ENCODE peak calls at places on chromosomes 5 and 9, in nine cellular contexts. One of them, this sample, is unnamed.

GRCh38 chr9:94553029-94553938 is 1.6 kb upstream of the PCAT7 start:
- DNase-seq in heart left ventricle: no peak
- DNase-seq in transverse colon: peak; percentile 77
- DNase-seq in choroid plexus epithelial cell: no peak
- DNase-seq in BJ: no peak
- DNase-seq in lung: no peak
- DNase-seq in brain microvascular endothelial cell: no peak
- DNase-seq in left lung: no peak
- DNase-seq in AG10803: no peak
- DNase-seq in this sample: no peak

GRCh38 chr9:95963659-95964058 is 88.2 kb downstream of the ERCC6L2 start:
- DNase-seq in transverse colon: no peak
- DNase-seq in heart left ventricle: no peak
- DNase-seq in choroid plexus epithelial cell: no peak
- DNase-seq in brain microvascular endothelial cell: no peak
- DNase-seq in lung: no peak
- DNase-seq in left lung: no peak
- DNase-seq in BJ: no peak
- DNase-seq in AG10803: no peak
- DNase-seq in this sample: no peak

GRCh38 chr5:71573611-71574010 is 13.5 kb upstream of the MCCC2 start:
- DNase-seq in transverse colon: no peak
- DNase-seq in AG10803: no peak
- DNase-seq in heart left ventricle: no peak
- DNase-seq in choroid plexus epithelial cell: peak; percentile 4
- DNase-seq in BJ: no peak
- DNase-seq in lung: peak; percentile 21
- DNase-seq in brain microvascular endothelial cell: no peak
- DNase-seq in left lung: no peak
- DNase-seq in this sample: no peak

GRCh38 chr5:95087819-95088317 is 197.0 kb downstream of the MCTP1 start:
- DNase-seq in transverse colon: peak; percentile 21
- DNase-seq in brain microvascular endothelial cell: no peak
- DNase-seq in lung: no peak
- DNase-seq in choroid plexus epithelial cell: peak; percentile 83
- DNase-seq in left lung: no peak
- DNase-seq in AG10803: peak; percentile 51
- DNase-seq in heart left ventricle: peak; percentile 35
- DNase-seq in BJ: peak; percentile 9
- DNase-seq in this sample: no peak

GRCh38 chr5:160262665-160263064 is 33.4 kb downstream of the FABP6 start:
- DNase-seq in AG10803: peak; percentile 17
- DNase-seq in left lung: no peak
- DNase-seq in transverse colon: peak; percentile 61
- DNase-seq in heart left ventricle: no peak
- DNase-seq in BJ: no peak
- DNase-seq in brain microvascular endothelial cell: peak; percentile 49
- DNase-seq in choroid plexus epithelial cell: no peak
- DNase-seq in lung: no peak
- DNase-seq in this sample: no peak

GRCh38 chr5:75885849-75886596 is 168.8 kb upstream of the POC5 start:
- DNase-seq in transverse colon: no peak
- DNase-seq in BJ: no peak
- DNase-seq in AG10803: no peak
- DNase-seq in lung: no peak
- DNase-seq in left lung: no peak
- DNase-seq in brain microvascular endothelial cell: peak; percentile 5
- DNase-seq in choroid plexus epithelial cell: peak; percentile 2
- DNase-seq in heart left ventricle: no peak
- DNase-seq in this sample: no peak

GRCh38 chr9:117461386-117461785 is 46.5 kb upstream of the ASTN2 start:
- DNase-seq in choroid plexus epithelial cell: no peak
- DNase-seq in AG10803: no peak
- DNase-seq in heart left ventricle: no peak
- DNase-seq in brain microvascular endothelial cell: no peak
- DNase-seq in transverse colon: no peak
- DNase-seq in left lung: no peak
- DNase-seq in lung: no peak
- DNase-seq in BJ: no peak
- DNase-seq in this sample: no peak

GRCh38 chr9:38689678-38690077 is 30.3 kb downstream of the FAM240B start:
- DNase-seq in heart left ventricle: no peak
- DNase-seq in left lung: no peak
- DNase-seq in AG10803: peak; percentile 12
- DNase-seq in brain microvascular endothelial cell: no peak
- DNase-seq in lung: no peak
- DNase-seq in transverse colon: no peak
- DNase-seq in choroid plexus epithelial cell: peak; percentile 68
- DNase-seq in BJ: no peak
- DNase-seq in this sample: peak; percentile 46

GRCh38 chr5:22693125-22693524 is 160.0 kb downstream of the CDH12 start:
- DNase-seq in heart left ventricle: no peak
- DNase-seq in transverse colon: no peak
- DNase-seq in brain microvascular endothelial cell: no peak
- DNase-seq in left lung: no peak
- DNase-seq in lung: no peak
- DNase-seq in BJ: no peak
- DNase-seq in AG10803: no peak
- DNase-seq in choroid plexus epithelial cell: no peak
- DNase-seq in this sample: no peak

GRCh38 chr9:97109194-97109811 is 70.4 kb upstream of the CTSV start:
- DNase-seq in choroid plexus epithelial cell: peak; percentile 66
- DNase-seq in lung: no peak
- DNase-seq in heart left ventricle: no peak
- DNase-seq in left lung: no peak
- DNase-seq in brain microvascular endothelial cell: peak; percentile 35
- DNase-seq in BJ: no peak
- DNase-seq in AG10803: peak; percentile 16
- DNase-seq in transverse colon: peak; percentile 67
- DNase-seq in this sample: peak; percentile 48

GRCh38 chr5:6535594-6535993 is 86.9 kb downstream of the UBE2QL1 start:
- DNase-seq in lung: no peak
- DNase-seq in BJ: no peak
- DNase-seq in choroid plexus epithelial cell: no peak
- DNase-seq in brain microvascular endothelial cell: no peak
- DNase-seq in left lung: no peak
- DNase-seq in AG10803: no peak
- DNase-seq in transverse colon: no peak
- DNase-seq in heart left ventricle: no peak
- DNase-seq in this sample: no peak

GRCh38 chr5:10656176-10656830 is 92.4 kb downstream of the ANKRD33B start:
- DNase-seq in BJ: no peak
- DNase-seq in brain microvascular endothelial cell: no peak
- DNase-seq in lung: no peak
- DNase-seq in left lung: peak; percentile 44
- DNase-seq in heart left ventricle: no peak
- DNase-seq in AG10803: peak; percentile 22
- DNase-seq in choroid plexus epithelial cell: no peak
- DNase-seq in transverse colon: no peak
- DNase-seq in this sample: peak; percentile 10

GRCh38 chr9:70590264-70590646 is 175.8 kb upstream of the KLF9 start:
- DNase-seq in left lung: no peak
- DNase-seq in lung: no peak
- DNase-seq in brain microvascular endothelial cell: no peak
- DNase-seq in heart left ventricle: no peak
- DNase-seq in BJ: peak; percentile 81
- DNase-seq in choroid plexus epithelial cell: peak; percentile 60
- DNase-seq in AG10803: peak; percentile 92
- DNase-seq in transverse colon: no peak
- DNase-seq in this sample: no peak

GRCh38 chr5:157845894-157846598 is 12.9 kb downstream of the CLINT1 start:
- DNase-seq in left lung: no peak
- DNase-seq in brain microvascular endothelial cell: no peak
- DNase-seq in transverse colon: no peak
- DNase-seq in heart left ventricle: no peak
- DNase-seq in BJ: no peak
- DNase-seq in choroid plexus epithelial cell: no peak
- DNase-seq in lung: no peak
- DNase-seq in AG10803: no peak
- DNase-seq in this sample: no peak

GRCh38 chr9:20760246-20760901 is 76.3 kb downstream of the FOCAD start:
- DNase-seq in lung: no peak
- DNase-seq in AG10803: no peak
- DNase-seq in BJ: no peak
- DNase-seq in heart left ventricle: no peak
- DNase-seq in transverse colon: no peak
- DNase-seq in left lung: no peak
- DNase-seq in brain microvascular endothelial cell: no peak
- DNase-seq in choroid plexus epithelial cell: no peak
- DNase-seq in this sample: no peak

GRCh38 chr5:149455889-149456409 is 76.9 kb upstream of the IL17B start:
- DNase-seq in AG10803: peak; percentile 65
- DNase-seq in brain microvascular endothelial cell: peak; percentile 49
- DNase-seq in left lung: no peak
- DNase-seq in lung: no peak
- DNase-seq in transverse colon: no peak
- DNase-seq in heart left ventricle: peak; percentile 83
- DNase-seq in BJ: no peak
- DNase-seq in choroid plexus epithelial cell: peak; percentile 64
- DNase-seq in this sample: no peak

GRCh38 chr9:18366184-18366583 is 107.8 kb upstream of the ADAMTSL1 start:
- DNase-seq in BJ: no peak
- DNase-seq in transverse colon: no peak
- DNase-seq in choroid plexus epithelial cell: no peak
- DNase-seq in brain microvascular endothelial cell: no peak
- DNase-seq in AG10803: no peak
- DNase-seq in left lung: no peak
- DNase-seq in lung: no peak
- DNase-seq in heart left ventricle: no peak
- DNase-seq in this sample: no peak

GRCh38 chr5:122774861-122775712 is at the start of gene SNX2:
- DNase-seq in transverse colon: peak; percentile 96
- DNase-seq in AG10803: peak; percentile 84
- DNase-seq in left lung: peak; percentile 98
- DNase-seq in BJ: peak; percentile 25
- DNase-seq in heart left ventricle: peak; percentile 96
- DNase-seq in brain microvascular endothelial cell: peak; percentile 78
- DNase-seq in lung: peak; percentile 91
- DNase-seq in choroid plexus epithelial cell: peak; percentile 90
- DNase-seq in this sample: peak; percentile 30

GRCh38 chr5:150142800-150143724 is 12.6 kb downstream of the PDGFRB start:
- DNase-seq in AG10803: peak; percentile 95
- DNase-seq in BJ: peak; percentile 90
- DNase-seq in choroid plexus epithelial cell: peak; percentile 95
- DNase-seq in lung: peak; percentile 64
- DNase-seq in brain microvascular endothelial cell: peak; percentile 94
- DNase-seq in transverse colon: peak; percentile 64
- DNase-seq in heart left ventricle: peak; percentile 83
- DNase-seq in left lung: no peak
- DNase-seq in this sample: no peak

DNA sequence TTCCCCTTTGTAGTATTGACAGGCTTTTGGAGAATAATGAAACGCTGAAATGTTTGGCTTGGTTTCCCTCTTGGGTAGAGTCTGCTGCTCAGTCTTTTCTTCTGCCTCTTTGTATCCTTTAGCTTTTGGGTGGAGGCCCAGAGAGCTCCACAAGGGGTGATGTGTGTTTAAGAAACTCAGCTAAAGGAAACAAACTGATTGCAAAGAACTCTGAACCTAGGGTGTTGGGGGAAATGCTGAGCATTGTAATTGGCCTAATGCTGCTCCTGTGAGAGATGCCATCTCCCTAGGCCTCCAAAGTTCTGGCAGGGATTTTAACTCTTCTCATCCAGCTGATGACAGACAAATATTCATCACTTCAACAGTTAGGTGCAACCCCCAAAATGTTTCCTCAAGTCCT is 30.7 kb upstream of the ZSWIM6 start:
- DNase-seq in heart left ventricle: no peak
- DNase-seq in choroid plexus epithelial cell: peak; percentile 89
- DNase-seq in BJ: no peak
- DNase-seq in lung: no peak
- DNase-seq in brain microvascular endothelial cell: no peak
- DNase-seq in AG10803: no peak
- DNase-seq in left lung: no peak
- DNase-seq in transverse colon: no peak
- DNase-seq in this sample: no peak
- H3K4me3 ChIP-seq in heart left ventricle: no peak overlapping the region
- H3K4me3 ChIP-seq in choroid plexus epithelial cell: no peak overlapping the region
- H3K4me3 ChIP-seq in BJ: no peak overlapping the region
- H3K4me3 ChIP-seq in lung: no peak overlapping the region
- H3K4me3 ChIP-seq in brain microvascular endothelial cell: no peak overlapping the region
- H3K4me3 ChIP-seq in AG10803: no peak overlapping the region
- H3K4me3 ChIP-seq in left lung: no peak overlapping the region
- H3K4me3 ChIP-seq in transverse colon: no peak overlapping the region
- H3K4me3 ChIP-seq in this sample: no peak overlapping the region

GRCh38 chr9:137582286-137582860 is 3.6 kb upstream of the DPH7 start:
- DNase-seq in heart left ventricle: no peak
- DNase-seq in choroid plexus epithelial cell: no peak
- DNase-seq in transverse colon: no peak
- DNase-seq in lung: no peak
- DNase-seq in BJ: no peak
- DNase-seq in brain microvascular endothelial cell: no peak
- DNase-seq in AG10803: no peak
- DNase-seq in left lung: no peak
- DNase-seq in this sample: no peak
- TF ChIP-seq CTCF in heart left ventricle: no peak
- TF ChIP-seq CTCF in choroid plexus epithelial cell: peak; percentile 45
- TF ChIP-seq CTCF in transverse colon: peak; percentile 36
- TF ChIP-seq CTCF in lung: no peak
- TF ChIP-seq CTCF in BJ: peak; percentile 12
- TF ChIP-seq CTCF in brain microvascular endothelial cell: peak; percentile 43
- TF ChIP-seq CTCF in AG10803: peak; percentile 22
- TF ChIP-seq CTCF in left lung: no peak
- TF ChIP-seq CTCF in this sample: peak; percentile 30

GRCh38 chr5:66982514-66982913 is 214.1 kb downstream of the CD180 start:
- DNase-seq in left lung: no peak
- DNase-seq in choroid plexus epithelial cell: no peak
- DNase-seq in BJ: no peak
- DNase-seq in AG10803: no peak
- DNase-seq in lung: no peak
- DNase-seq in transverse colon: no peak
- DNase-seq in heart left ventricle: no peak
- DNase-seq in brain microvascular endothelial cell: no peak
- DNase-seq in this sample: no peak
- H3K4me3 ChIP-seq in left lung: no peak overlapping the region
- H3K4me3 ChIP-seq in choroid plexus epithelial cell: no peak overlapping the region
- H3K4me3 ChIP-seq in BJ: no peak overlapping the region
- H3K4me3 ChIP-seq in AG10803: no peak overlapping the region
- H3K4me3 ChIP-seq in lung: no peak overlapping the region
- H3K4me3 ChIP-seq in transverse colon: no peak overlapping the region
- H3K4me3 ChIP-seq in heart left ventricle: no peak overlapping the region
- H3K4me3 ChIP-seq in brain microvascular endothelial cell: no peak overlapping the region
- H3K4me3 ChIP-seq in this sample: no peak overlapping the region

DNA sequence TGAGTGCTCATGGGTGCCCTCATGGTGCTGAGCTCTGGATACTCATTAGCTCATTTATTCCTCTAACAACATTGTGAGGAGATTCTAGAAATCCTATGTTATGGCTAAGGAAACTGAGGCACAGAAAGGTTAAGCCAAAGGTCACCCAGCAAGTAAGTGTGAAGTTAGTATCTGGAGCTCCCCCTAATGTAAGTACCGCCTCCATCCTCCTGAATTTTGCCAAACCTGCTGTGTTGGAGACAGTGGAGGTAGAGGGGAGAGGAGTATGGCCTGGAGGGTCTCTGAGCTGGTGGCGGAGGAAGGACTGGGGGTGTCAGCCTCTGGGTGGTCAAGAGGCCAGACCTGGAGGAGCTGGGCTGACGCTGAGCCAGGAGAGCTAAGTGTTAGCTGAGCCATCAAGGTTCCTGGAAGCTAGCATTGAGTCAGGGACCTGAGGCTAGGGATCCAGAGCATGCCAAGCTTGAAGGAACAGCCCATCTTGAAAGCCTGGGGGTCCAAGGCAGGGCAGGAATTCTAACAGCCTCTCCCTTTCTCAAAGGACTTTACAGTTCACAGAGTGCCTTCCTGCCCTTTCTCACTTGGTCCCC is 114.8 kb downstream of the RGS3 start:
- DNase-seq in heart left ventricle: no peak
- DNase-seq in lung: no peak
- DNase-seq in transverse colon: no peak
- DNase-seq in AG10803: no peak
- DNase-seq in BJ: no peak
- DNase-seq in left lung: peak; percentile 49
- DNase-seq in choroid plexus epithelial cell: no peak
- DNase-seq in brain microvascular endothelial cell: no peak
- DNase-seq in this sample: no peak
- TF ChIP-seq CTCF in heart left ventricle: no peak
- TF ChIP-seq CTCF in lung: no peak
- TF ChIP-seq CTCF in transverse colon: no peak
- TF ChIP-seq CTCF in AG10803: peak; percentile 4
- TF ChIP-seq CTCF in BJ: no peak
- TF ChIP-seq CTCF in left lung: no peak
- TF ChIP-seq CTCF in choroid plexus epithelial cell: peak; percentile 15
- TF ChIP-seq CTCF in brain microvascular endothelial cell: peak; percentile 16
- TF ChIP-seq CTCF in this sample: no peak